ENCODE peak calls at places on chromosome 16, in ten cellular contexts. G is body of pancreas, A is NB4, U is Peyer's patch, F is A549, Y is tibial nerve, X is H54, O is gastrocnemius medialis, B is spleen, I is uterus. R is an unnamed sample.

GRCh38 chr16:76913046-76913445 is 277.9 kb upstream of the MON1B start:
- DNase-seq in G (no peak), A (no peak), U (no peak), F (peak), Y (no peak), X (no peak), O (no peak), B (no peak), I (no peak), R (no peak)

GRCh38 chr16:87789437-87790277 is 23.9 kb upstream of the KLHDC4 start:
- DNase-seq in G (no peak), A (no peak), U (no peak), F (peak), Y (no peak), X (peak), O (peak), B (no peak), I (no peak), R (peak)

GRCh38 chr16:55622930-55623561 is 32.7 kb upstream of the SLC6A2 start:
- DNase-seq in G (peak), A (peak), U (no peak), F (peak), Y (no peak), X (no peak), O (no peak), B (no peak), I (no peak), R (peak)

GRCh38 chr16:83420206-83420760 is 387.5 kb upstream of the HSBP1 start:
- DNase-seq in G (no peak), A (peak), U (no peak), F (no peak), Y (no peak), X (no peak), O (no peak), B (no peak), I (no peak), R (no peak)

GRCh38 chr16:70152578-70153302 is 20.8 kb upstream of the CLEC18C start:
- DNase-seq in G (no peak), A (no peak), U (no peak), F (no peak), Y (no peak), X (no peak), O (no peak), B (peak), I (no peak), R (no peak)

GRCh38 chr16:527015-527903 is at the start of gene CAPN15:
- DNase-seq in G (peak), A (peak), U (peak), F (peak), Y (peak), X (peak), O (peak), B (peak), I (peak), R (peak)

GRCh38 chr16:75116081-75116910 is at the start of gene LDHD:
- DNase-seq in G (peak), A (peak), U (peak), F (peak), Y (peak), X (peak), O (peak), B (peak), I (peak), R (peak)

GRCh38 chr16:17228048-17228707 is 242.6 kb downstream of the XYLT1 start:
- DNase-seq in G (no peak), A (peak), U (no peak), F (peak), Y (no peak), X (no peak), O (no peak), B (no peak), I (no peak), R (no peak)

GRCh38 chr16:47465919-47466630 is 4.9 kb downstream of the PHKB start:
- DNase-seq in G (no peak), A (no peak), U (no peak), F (no peak), Y (no peak), X (no peak), O (no peak), B (no peak), I (no peak), R (no peak)

GRCh38 chr16:89326721-89327120 is 109.2 kb downstream of the ZNF778 start:
- DNase-seq in G (peak), A (no peak), U (no peak), F (no peak), Y (no peak), X (no peak), O (no peak), B (peak), I (no peak), R (no peak)

GRCh38 chr16:89370601-89371000 is 119.8 kb downstream of the ANKRD11 start:
- DNase-seq in G (no peak), A (no peak), U (no peak), F (no peak), Y (no peak), X (no peak), O (no peak), B (no peak), I (no peak), R (no peak)

GRCh38 chr16:89923640-89924297 is 627 bp downstream of the TUBB3 start:
- DNase-seq in G (no peak), A (peak), U (no peak), F (no peak), Y (no peak), X (no peak), O (no peak), B (no peak), I (no peak), R (no peak)

GRCh38 chr16:50025544-50025931 is 513 bp downstream of the CNEP1R1 start:
- DNase-seq in G (no peak), A (peak), U (peak), F (no peak), Y (no peak), X (peak), O (no peak), B (no peak), I (no peak), R (no peak)

GRCh38 chr16:47965439-47965838 is 190.4 kb downstream of the ABCC12 start:
- DNase-seq in G (no peak), A (no peak), U (no peak), F (no peak), Y (no peak), X (no peak), O (no peak), B (no peak), I (no peak), R (no peak)

GRCh38 chr16:64370112-64370511 is 751.8 kb downstream of the CDH11 start:
- DNase-seq in G (no peak), A (no peak), U (no peak), F (no peak), Y (no peak), X (no peak), O (no peak), B (no peak), I (no peak), R (peak)

GRCh38 chr16:17305694-17306093 is 165.1 kb downstream of the XYLT1 start:
- DNase-seq in G (no peak), A (peak), U (no peak), F (no peak), Y (no peak), X (no peak), O (no peak), B (no peak), I (no peak), R (no peak)

GRCh38 chr16:64122177-64122576 is 999.7 kb downstream of the CDH11 start:
- DNase-seq in G (no peak), A (no peak), U (no peak), F (no peak), Y (no peak), X (no peak), O (no peak), B (no peak), I (no peak), R (no peak)

GRCh38 chr16:64287667-64288521 is 834.0 kb downstream of the CDH11 start:
- DNase-seq in G (no peak), A (no peak), U (no peak), F (no peak), Y (no peak), X (no peak), O (no peak), B (no peak), I (no peak), R (no peak)

GRCh38 chr16:75059411-75059810 is 57.2 kb downstream of the LDHD start:
- DNase-seq in G (no peak), A (no peak), U (no peak), F (no peak), Y (no peak), X (no peak), O (no peak), B (no peak), I (no peak), R (no peak)

GRCh38 chr16:66728117-66728787 is 23.2 kb downstream of the DYNC1LI2 start:
- DNase-seq in G (peak), A (peak), U (no peak), F (peak), Y (no peak), X (no peak), O (peak), B (no peak), I (peak), R (peak)

GRCh38 chr16:89687092-89687940 is 827 bp downstream of the CDK10 start:
- DNase-seq in G (peak), A (no peak), U (peak), F (peak), Y (no peak), X (no peak), O (peak), B (no peak), I (no peak), R (peak)

GRCh38 chr16:70777973-70778406 is 23.0 kb downstream of the VAC14 start:
- DNase-seq in G (no peak), A (no peak), U (no peak), F (peak), Y (no peak), X (no peak), O (no peak), B (no peak), I (peak), R (no peak)

GRCh38 chr16:23528635-23529016 is 18.3 kb upstream of the GGA2 start:
- DNase-seq in G (no peak), A (no peak), U (no peak), F (no peak), Y (no peak), X (no peak), O (no peak), B (no peak), I (no peak), R (no peak)

GRCh38 chr16:88287219-88287618 is 95.5 kb upstream of the ZNF469 start:
- DNase-seq in G (no peak), A (peak), U (no peak), F (peak), Y (no peak), X (peak), O (no peak), B (no peak), I (no peak), R (peak)

GRCh38 chr16:70520612-70521297 is 2.6 kb downstream of the COG4 start:
- DNase-seq in G (no peak), A (peak), U (no peak), F (no peak), Y (no peak), X (peak), O (no peak), B (no peak), I (no peak), R (no peak)

GRCh38 chr16:85078952-85079351 is 33.3 kb downstream of the CIBAR2 start:
- DNase-seq in G (no peak), A (no peak), U (no peak), F (no peak), Y (no peak), X (no peak), O (no peak), B (no peak), I (no peak), R (no peak)

GRCh38 chr16:77807-78443 is at the start of gene MPG:
- DNase-seq in G (peak), A (peak), U (peak), F (peak), Y (peak), X (peak), O (peak), B (peak), I (peak), R (peak)

DNA sequence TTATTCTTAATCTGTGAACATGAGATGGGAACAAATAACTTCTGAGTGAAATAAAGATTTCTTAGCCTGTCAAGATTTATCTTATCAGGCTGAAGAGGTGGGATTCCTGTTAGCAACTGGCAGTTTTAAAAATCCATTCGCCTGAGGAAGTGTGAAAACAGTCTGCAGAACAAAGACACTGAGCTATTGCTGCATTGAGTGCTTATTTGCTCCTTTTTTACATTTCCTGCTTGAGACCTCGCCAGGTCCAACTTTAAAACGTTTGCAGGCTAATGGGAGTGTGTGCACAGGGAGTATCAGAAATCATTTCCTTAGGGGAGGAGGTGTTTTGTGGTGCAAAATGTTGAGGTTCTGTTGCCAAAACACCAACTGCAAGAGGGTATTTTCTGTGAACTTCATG is 957.8 kb upstream of the RBFOX1 start:
- DNase-seq in G (no peak), A (no peak), U (no peak), F (no peak), Y (no peak), X (no peak), O (no peak), B (no peak), I (no peak), R (no peak)
- TF ChIP-seq POLR2A in G (no peak), A (no peak), U (no peak), F (no peak), Y (no peak), X (no peak), O (no peak), B (no peak), I (no peak), R (no peak)

GRCh38 chr16:67949645-67950044 is 5.7 kb upstream of the LCAT start:
- DNase-seq in G (no peak), A (no peak), U (no peak), F (no peak), Y (no peak), X (no peak), O (peak), B (peak), I (no peak), R (no peak)
- TF ChIP-seq POLR2A in G (no peak), A (no peak), U (no peak), F (no peak), Y (no peak), X (no peak), O (no peak), B (no peak), I (no peak), R (no peak)

GRCh38 chr16:52574105-52574437 is 27.1 kb upstream of the TOX3 start:
- DNase-seq in G (no peak), A (no peak), U (no peak), F (no peak), Y (no peak), X (no peak), O (no peak), B (no peak), I (no peak), R (no peak)

GRCh38 chr16:52577130-52577706 is 30.3 kb upstream of the TOX3 start:
- DNase-seq in G (no peak), A (no peak), U (no peak), F (no peak), Y (no peak), X (no peak), O (no peak), B (no peak), I (no peak), R (no peak)

GRCh38 chr16:52572656-52573055 is 25.7 kb upstream of the TOX3 start:
- DNase-seq in G (no peak), A (no peak), U (no peak), F (no peak), Y (no peak), X (no peak), O (no peak), B (no peak), I (no peak), R (no peak)

GRCh38 chr16:52570495-52571091 is 23.6 kb upstream of the TOX3 start:
- DNase-seq in G (no peak), A (no peak), U (no peak), F (no peak), Y (no peak), X (no peak), O (no peak), B (no peak), I (no peak), R (no peak)

GRCh38 chr16:52573365-52574104 is 26.6 kb upstream of the TOX3 start:
- DNase-seq in G (peak), A (no peak), U (peak), F (peak), Y (no peak), X (no peak), O (no peak), B (no peak), I (no peak), R (no peak)
- TF ChIP-seq POLR2A in G (no peak), A (no peak), U (no peak), F (no peak), Y (no peak), X (no peak), O (no peak), B (no peak), I (no peak), R (no peak)

DNA sequence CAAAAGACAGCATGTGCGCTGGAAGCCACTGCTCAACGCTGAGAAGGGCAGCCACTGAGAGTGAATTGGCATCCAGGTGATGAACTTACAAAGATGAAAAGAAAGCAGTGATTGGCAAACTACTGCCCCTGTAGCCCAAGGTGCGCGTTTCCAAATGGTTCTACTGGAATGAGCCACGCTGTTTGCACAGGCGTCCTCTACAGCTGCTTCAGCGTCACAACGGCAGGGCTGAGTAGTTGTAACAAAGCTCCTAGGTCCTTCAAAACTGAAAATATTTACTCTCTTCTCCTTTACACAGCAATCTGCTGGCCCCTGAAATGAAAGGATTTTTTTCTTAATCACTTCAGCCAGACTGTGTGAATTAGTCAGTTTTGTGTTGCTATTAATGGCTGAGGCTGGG is 107.3 kb upstream of the FOXF1 start:
- DNase-seq in G (no peak), A (no peak), U (no peak), F (no peak), Y (no peak), X (no peak), O (no peak), B (no peak), I (no peak), R (no peak)
- TF ChIP-seq POLR2A in G (no peak), A (no peak), U (no peak), F (no peak), Y (no peak), X (no peak), O (no peak), B (no peak), I (no peak), R (no peak)

DNA sequence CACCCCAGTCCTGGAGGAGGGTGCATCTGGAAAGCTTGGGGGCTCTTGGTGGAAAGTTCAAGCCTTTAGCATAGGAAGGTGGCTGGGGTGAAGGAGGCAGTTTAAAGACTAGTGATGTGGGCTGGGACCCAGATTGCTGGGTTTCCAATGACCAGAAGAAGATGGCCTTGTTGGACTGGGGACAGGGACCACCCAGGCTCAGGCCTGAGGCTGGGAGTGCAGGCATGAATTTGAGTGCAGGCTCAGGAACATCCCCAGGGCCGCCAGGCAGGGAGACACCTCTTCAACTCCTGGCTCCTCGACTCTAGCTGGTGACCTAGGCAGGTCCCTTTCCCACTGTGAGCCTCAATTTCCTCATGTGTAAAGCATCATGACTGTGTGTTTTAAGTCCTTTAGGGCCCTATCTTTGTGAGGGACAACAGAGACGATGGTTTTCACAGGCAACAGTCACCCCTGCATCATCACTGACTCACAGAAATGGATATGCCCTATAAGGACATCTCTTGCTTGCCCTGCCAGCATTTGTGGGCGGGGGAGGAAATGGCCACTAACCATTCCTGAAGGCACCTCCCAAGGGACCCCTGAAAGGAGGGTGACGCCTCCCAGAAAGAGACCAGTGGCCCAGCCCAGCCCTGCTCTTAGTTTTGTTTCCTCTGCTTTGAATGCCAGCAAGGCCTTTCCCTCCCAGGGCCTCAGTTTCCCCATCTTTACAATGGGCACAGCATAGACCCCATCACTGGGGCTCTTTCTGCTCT is 11.1 kb downstream of the NLRC5 start:
- DNase-seq in G (peak), A (peak), U (peak), F (peak), Y (peak), X (peak), O (peak), B (peak), I (peak), R (peak)
- TF ChIP-seq POLR2A in G (no peak), A (peak), U (no peak), F (no peak), Y (no peak), X (no peak), O (peak), B (no peak), I (peak), R (no peak)

GRCh38 chr16:2208772-2209171 is 1.9 kb downstream of the BRICD5 start:
- DNase-seq in G (no peak), A (no peak), U (no peak), F (no peak), Y (no peak), X (no peak), O (no peak), B (no peak), I (no peak), R (no peak)

GRCh38 chr16:2211923-2212347 is 1.3 kb upstream of the BRICD5 start:
- DNase-seq in G (no peak), A (no peak), U (no peak), F (no peak), Y (no peak), X (no peak), O (peak), B (no peak), I (no peak), R (no peak)

GRCh38 chr16:2209258-2210008 is 1.2 kb downstream of the BRICD5 start:
- DNase-seq in G (no peak), A (no peak), U (no peak), F (no peak), Y (no peak), X (no peak), O (no peak), B (no peak), I (no peak), R (no peak)

GRCh38 chr16:2210009-2210332 is 692 bp downstream of the BRICD5 start:
- DNase-seq in G (no peak), A (no peak), U (no peak), F (no peak), Y (no peak), X (no peak), O (no peak), B (no peak), I (no peak), R (no peak)

DNA sequence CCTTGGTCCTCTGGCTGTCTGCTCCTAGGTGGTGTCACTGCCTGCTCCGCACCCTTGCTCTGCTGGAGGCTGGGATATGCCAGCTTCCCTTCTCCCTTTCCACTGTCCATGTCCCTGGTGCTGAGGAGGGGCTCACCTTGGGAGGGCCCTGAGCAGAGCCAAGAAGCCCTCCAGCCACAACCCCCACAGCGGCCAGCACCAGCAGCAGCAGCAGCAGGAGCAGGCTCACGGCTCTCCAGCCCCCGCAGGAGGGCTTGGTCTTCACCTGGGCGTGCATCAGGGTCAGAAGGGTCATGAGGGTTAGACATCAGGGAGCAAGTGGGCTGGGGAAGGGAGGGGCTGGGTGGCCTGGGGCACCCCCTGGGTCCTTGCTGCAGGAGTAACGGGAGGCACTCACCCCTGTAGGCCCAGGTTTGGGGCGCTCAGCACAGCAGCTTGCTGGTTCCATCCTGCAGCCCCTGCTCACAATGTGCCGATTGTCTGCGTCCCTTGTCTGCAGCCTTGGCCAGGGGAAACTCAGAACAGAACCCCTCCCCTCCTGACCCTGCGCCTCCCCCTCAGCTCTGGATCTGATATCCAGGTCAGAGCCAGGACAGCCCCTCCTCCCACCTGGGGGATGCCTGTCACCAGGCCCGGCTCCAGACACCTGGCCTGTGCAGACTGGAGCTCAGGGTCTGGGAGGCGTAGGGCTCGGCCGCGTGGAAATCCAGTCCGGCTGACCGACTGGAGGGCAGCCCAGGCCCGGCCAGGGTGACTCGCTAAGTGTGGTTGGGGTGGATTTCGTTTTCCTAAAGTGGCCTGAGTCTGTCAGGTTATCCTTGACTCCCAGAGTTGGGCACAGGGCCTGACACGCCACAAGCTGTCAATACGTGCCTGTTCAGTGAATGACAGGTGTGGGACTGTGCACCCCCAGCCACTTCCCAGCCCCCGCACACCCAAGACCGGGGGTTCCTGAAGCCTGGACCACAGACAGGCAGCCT is at the start of gene BRICD5:
- DNase-seq in G (no peak), A (no peak), U (no peak), F (no peak), Y (no peak), X (no peak), O (peak), B (no peak), I (no peak), R (no peak)
- TF ChIP-seq POLR2A in G (no peak), A (peak), U (no peak), F (no peak), Y (no peak), X (no peak), O (no peak), B (no peak), I (no peak), R (no peak)